ENCODE peak calls at places on chromosome 21, in seven cellular contexts. T is GDM1; S is NCI-H1092; A is RCC 7860; Q is GM10248; W is stimulated activated naive CD8-positive, alpha-beta T cell treated with anti-CD3 and anti-CD28 coated beads, Interleukin-15, Interleukin-2, amounts not matched to agents 100 U/mL and 50 U/mL, for 24 hours; F is NCI-H460. O is an unnamed sample.
A peak's percentile ranks its signal among the peaks of the same experiment; 100 is the strongest.

GRCh38 chr21:21831036-21831435 is 832.8 kb downstream of the NCAM2 start:
- DNase-seq in S (no peak), Q (no peak), T (no peak), A (no peak), F (no peak), W (no peak), O (no peak)

GRCh38 chr21:25742900-25743299 is 8.1 kb downstream of the GABPA start:
- DNase-seq in S (no peak), W (no peak), Q (no peak), F (no peak), A (no peak), T (no peak), O (no peak)

GRCh38 chr21:36035381-36035791 is 24.9 kb downstream of the SETD4 start:
- DNase-seq in Q (no peak), S (no peak), W (no peak), T (no peak), F (no peak), A (no peak), O (no peak)

GRCh38 chr21:41927727-41928409 is 25.9 kb downstream of the C2CD2 start:
- DNase-seq in S (no peak), W (no peak), T (peak; percentile 53), A (no peak), F (no peak), Q (peak; percentile 57), O (no peak)

GRCh38 chr21:42991992-42992740 is 17.8 kb downstream of the PKNOX1 start:
- DNase-seq in T (no peak), S (no peak), Q (no peak), F (no peak), W (no peak), A (peak; percentile 91), O (no peak)

GRCh38 chr21:15229390-15229789 is 164.6 kb upstream of the NRIP1 start:
- DNase-seq in A (no peak), Q (no peak), W (no peak), F (no peak), S (no peak), T (no peak), O (no peak)

GRCh38 chr21:30502041-30502440 is at the start of gene KRTAP19-5:
- DNase-seq in Q (no peak), W (no peak), S (no peak), F (no peak), A (no peak), T (no peak), O (no peak)

GRCh38 chr21:36835383-36835795 is 131.1 kb downstream of the HLCS start:
- DNase-seq in F (no peak), S (no peak), W (no peak), Q (no peak), T (no peak), A (no peak), O (no peak)

GRCh38 chr21:17611414-17612022 is 1.2 kb downstream of the BTG3 start:
- DNase-seq in W (peak; percentile 83), S (peak; percentile 46), A (peak; percentile 65), T (peak; percentile 46), F (peak; percentile 65), Q (peak; percentile 79), O (peak; percentile 63)

GRCh38 chr21:36709868-36710728 is 11.2 kb downstream of the SIM2 start:
- DNase-seq in T (no peak), S (no peak), A (no peak), F (no peak), W (no peak), Q (no peak), O (no peak)

GRCh38 chr21:42336065-42336464 is 14.7 kb downstream of the TFF2 start:
- DNase-seq in S (no peak), W (no peak), Q (no peak), F (no peak), T (no peak), A (no peak), O (no peak)

GRCh38 chr21:34874689-34875513 is 174.2 kb downstream of the RUNX1 start:
- DNase-seq in T (no peak), F (no peak), A (no peak), S (no peak), Q (no peak), W (no peak), O (no peak)

GRCh38 chr21:42997053-42997452 is 22.7 kb downstream of the PKNOX1 start:
- DNase-seq in T (no peak), S (no peak), A (peak; percentile 37), F (peak; percentile 38), W (no peak), Q (no peak), O (no peak)

GRCh38 chr21:33685613-33686197 is 43.4 kb downstream of the ITSN1 start:
- DNase-seq in W (no peak), A (no peak), S (no peak), T (no peak), F (no peak), Q (no peak), O (no peak)

GRCh38 chr21:39556176-39556575 is 56.6 kb upstream of the B3GALT5 start:
- DNase-seq in F (no peak), A (no peak), S (peak; percentile 87), T (no peak), W (no peak), Q (no peak), O (no peak)

GRCh38 chr21:17250651-17251294 is 262.1 kb upstream of the CXADR start:
- DNase-seq in F (no peak), T (no peak), S (peak; percentile 32), A (no peak), Q (no peak), W (no peak), O (no peak)

GRCh38 chr21:29190920-29191319 is 60.5 kb downstream of the MAP3K7CL start:
- DNase-seq in S (no peak), A (no peak), W (peak; percentile 27), F (no peak), Q (no peak), T (no peak), O (no peak)

GRCh38 chr21:43321111-43321510 is 105.8 kb downstream of the SIK1 start:
- DNase-seq in A (no peak), S (no peak), F (no peak), Q (no peak), W (no peak), T (no peak), O (no peak)

GRCh38 chr21:33654412-33654811 is 12.1 kb downstream of the ITSN1 start:
- DNase-seq in W (no peak), A (no peak), F (no peak), S (no peak), Q (no peak), T (no peak), O (no peak)

GRCh38 chr21:45640888-45641479 is 2.5 kb upstream of the PCBP3 start:
- DNase-seq in S (no peak), T (no peak), A (no peak), F (peak; percentile 82), W (no peak), Q (no peak), O (no peak)

GRCh38 chr21:40668535-40669275 is 178.3 kb downstream of the DSCAM start:
- DNase-seq in Q (no peak), A (no peak), W (no peak), F (no peak), S (no peak), T (no peak), O (no peak)

GRCh38 chr21:46122241-46122671 is 24.3 kb downstream of the COL6A2 start:
- DNase-seq in F (no peak), Q (no peak), W (no peak), S (no peak), T (no peak), A (no peak), O (no peak)

GRCh38 chr21:42923553-42924432 is 1.6 kb downstream of the ERVH48-1 start:
- DNase-seq in T (peak; percentile 83), A (peak; percentile 90), S (peak; percentile 94), F (peak; percentile 84), W (peak; percentile 79), Q (peak; percentile 86), O (peak; percentile 42)

GRCh38 chr21:45154511-45155508 is 80.4 kb downstream of the ADARB1 start:
- DNase-seq in A (no peak), W (peak; percentile 18), F (no peak), S (no peak), T (no peak), Q (no peak), O (no peak)

GRCh38 chr21:43824250-43824882 is 35.0 kb downstream of the RRP1 start:
- DNase-seq in S (no peak), W (no peak), A (no peak), T (no peak), Q (no peak), F (no peak), O (no peak)

GRCh38 chr21:32565856-32566465 is 19.4 kb downstream of the TCP10L start:
- DNase-seq in S (no peak), F (no peak), W (no peak), Q (no peak), T (no peak), A (no peak), O (no peak)

GRCh38 chr21:30234643-30235042 is 18.7 kb upstream of the CLDN8 start:
- DNase-seq in Q (no peak), F (no peak), A (no peak), T (no peak), W (no peak), S (no peak), O (no peak)

GRCh38 chr21:37073417-37074194 is 552 bp downstream of the TTC3 start:
- DNase-seq in Q (peak; percentile 47), F (no peak), S (no peak), W (peak; percentile 67), A (peak; percentile 30), T (peak; percentile 66), O (peak; percentile 73)

GRCh38 chr21:37082375-37082774 is 9.3 kb downstream of the TTC3 start:
- DNase-seq in S (no peak), A (no peak), W (no peak), F (no peak), Q (no peak), T (no peak), O (no peak)

GRCh38 chr21:44916965-44917364 is 3.7 kb downstream of the ITGB2 start:
- DNase-seq in W (no peak), T (no peak), F (no peak), S (no peak), A (no peak), Q (no peak), O (no peak)

GRCh38 chr21:36949171-36950141 is 17.0 kb downstream of the HLCS start:
- DNase-seq in T (no peak), A (no peak), S (no peak), W (no peak), Q (no peak), F (no peak), O (no peak)

GRCh38 chr21:26130249-26130896 is 40.2 kb downstream of the APP start:
- DNase-seq in Q (no peak), A (no peak), F (no peak), W (no peak), S (no peak), T (no peak), O (no peak)

GRCh38 chr21:42447732-42448131 is 44.0 kb downstream of the UBASH3A start:
- DNase-seq in F (no peak), T (no peak), S (no peak), W (no peak), A (no peak), Q (no peak), O (no peak)

GRCh38 chr21:14096577-14096976 is 114.2 kb downstream of the LIPI start:
- DNase-seq in Q (no peak), W (no peak), F (no peak), S (no peak), A (no peak), T (no peak), O (no peak)

GRCh38 chr21:40386301-40386911 is 460.6 kb downstream of the DSCAM start:
- DNase-seq in A (no peak), F (peak; percentile 22), S (peak; percentile 73), Q (no peak), W (peak; percentile 34), T (peak; percentile 27), O (no peak)